ENCODE peak calls at places on chromosome 1, in six cellular contexts. G is psoas muscle, X is stomach, N is suprapubic skin, Y is omental fat pad, U is glutamatergic neuron. L is an unnamed sample.
A peak's percentile ranks its signal among the peaks of the same experiment; 100 is the strongest.

GRCh38 chr1:82565546-82565945 is 764.8 kb downstream of the ADGRL2 start:
- DNase-seq in G (no peak), X (no peak), N (no peak), Y (no peak), U (no peak), L (no peak)

GRCh38 chr1:162070094-162070748 is 730 bp downstream of the NOS1AP start:
- DNase-seq in G (peak; percentile 54), X (peak; percentile 42), N (peak; percentile 76), Y (no peak), U (no peak), L (no peak)

GRCh38 chr1:56375184-56375837 is 204.1 kb downstream of the PLPP3 start:
- DNase-seq in G (no peak), X (no peak), N (no peak), Y (no peak), U (no peak), L (no peak)

GRCh38 chr1:163361123-163361934 is 39.6 kb downstream of the NUF2 start:
- DNase-seq in G (no peak), X (no peak), N (no peak), Y (no peak), U (no peak), L (peak; percentile 8)

GRCh38 chr1:35298464-35298863 is 30.0 kb downstream of the ZMYM4 start:
- DNase-seq in G (peak; percentile 41), X (peak; percentile 27), N (no peak), Y (no peak), U (no peak), L (peak; percentile 43)

GRCh38 chr1:43708006-43708412 is 673 bp downstream of the ST3GAL3 start:
- DNase-seq in G (no peak), X (no peak), N (no peak), Y (no peak), U (no peak), L (no peak)

GRCh38 chr1:4599951-4600481 is 54.4 kb upstream of the AJAP1 start:
- DNase-seq in G (no peak), X (peak; percentile 20), N (peak; percentile 76), Y (no peak), U (no peak), L (no peak)

GRCh38 chr1:200415227-200415626 is 5.4 kb upstream of the ZNF281 start:
- DNase-seq in G (no peak), X (no peak), N (no peak), Y (no peak), U (no peak), L (no peak)

GRCh38 chr1:214102907-214103306 is 115.1 kb downstream of the PROX1 start:
- DNase-seq in G (no peak), X (no peak), N (no peak), Y (no peak), U (no peak), L (no peak)

GRCh38 chr1:247444571-247444970 is 13.3 kb downstream of the OR2B11 start:
- DNase-seq in G (no peak), X (no peak), N (no peak), Y (no peak), U (no peak), L (no peak)

DNA sequence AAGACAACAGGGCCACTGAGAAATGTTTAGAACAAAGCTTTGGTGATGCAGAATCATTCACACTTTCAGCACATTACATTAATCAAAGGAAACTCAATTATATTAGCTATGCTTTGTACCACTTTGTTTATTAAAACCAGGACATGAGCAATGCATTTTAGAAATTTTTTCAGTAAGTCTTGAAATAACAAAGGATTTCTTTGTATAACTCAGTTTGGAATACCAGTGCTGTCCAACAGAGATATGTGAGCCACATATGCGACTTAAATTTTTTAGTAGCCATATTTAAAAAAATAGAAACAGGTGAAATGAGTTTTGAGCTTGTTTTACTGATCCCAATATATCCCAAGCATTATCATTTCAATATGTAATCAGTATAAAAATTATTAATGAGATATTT is 18.8 kb upstream of the F3 start:
- DNase-seq in G (no peak), X (no peak), N (no peak), Y (no peak), U (no peak), L (no peak)
- TF ChIP-seq CTCF in G (no peak), X (no peak), N (no peak), Y (no peak), U (no peak), L (no peak)

GRCh38 chr1:1041092-1041503 is 21.2 kb downstream of the AGRN start:
- DNase-seq in G (no peak), X (no peak), N (no peak), Y (no peak), U (no peak), L (no peak)

GRCh38 chr1:1038694-1039093 is 18.8 kb downstream of the AGRN start:
- DNase-seq in G (no peak), X (no peak), N (no peak), Y (no peak), U (no peak), L (no peak)

GRCh38 chr1:1041873-1042272 is 22.0 kb downstream of the AGRN start:
- DNase-seq in G (no peak), X (no peak), N (no peak), Y (no peak), U (no peak), L (no peak)

GRCh38 chr1:1039145-1039910 is 19.4 kb downstream of the AGRN start:
- DNase-seq in G (no peak), X (no peak), N (no peak), Y (no peak), U (no peak), L (no peak)

GRCh38 chr1:1040004-1040991 is 20.4 kb downstream of the AGRN start:
- DNase-seq in G (peak; percentile 84), X (peak; percentile 80), N (no peak), Y (peak; percentile 39), U (peak; percentile 85), L (peak; percentile 84)
- TF ChIP-seq CTCF in G (no peak), X (no peak), N (no peak), Y (no peak), U (no peak), L (no peak)

DNA sequence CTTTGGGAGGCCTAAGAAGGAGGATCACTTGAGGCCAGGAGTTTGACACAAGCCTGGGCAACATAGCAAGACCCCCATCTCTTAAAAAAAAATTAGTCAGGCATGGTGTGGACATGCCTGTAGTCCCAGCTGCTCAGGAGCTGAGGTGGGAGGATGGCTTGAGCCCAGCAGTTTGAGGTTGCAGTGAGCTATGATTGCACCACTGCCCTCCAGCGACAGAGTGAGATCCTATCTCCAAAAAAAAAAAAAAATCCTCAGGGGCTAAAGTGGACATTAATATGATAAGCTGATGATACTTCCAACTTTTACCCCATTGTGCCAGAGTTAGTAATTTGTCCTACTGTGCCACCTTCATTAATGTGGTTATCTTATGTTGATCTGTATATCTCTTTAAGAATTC is 327.8 kb upstream of the FMN2 start:
- DNase-seq in G (no peak), X (no peak), N (no peak), Y (no peak), U (no peak), L (no peak)
- TF ChIP-seq CTCF in G (no peak), X (no peak), N (no peak), Y (no peak), U (no peak), L (no peak)

GRCh38 chr1:11535316-11535715 is 56.4 kb downstream of the DISP3 start:
- DNase-seq in G (no peak), X (no peak), N (no peak), Y (no peak), U (no peak), L (no peak)

GRCh38 chr1:11534846-11535245 is 55.9 kb downstream of the DISP3 start:
- DNase-seq in G (no peak), X (no peak), N (no peak), Y (no peak), U (no peak), L (no peak)

GRCh38 chr1:11536573-11537379 is 57.8 kb downstream of the DISP3 start:
- DNase-seq in G (no peak), X (no peak), N (no peak), Y (no peak), U (no peak), L (no peak)

GRCh38 chr1:11537380-11537764 is 58.4 kb downstream of the DISP3 start:
- DNase-seq in G (no peak), X (no peak), N (no peak), Y (no peak), U (no peak), L (no peak)

DNA sequence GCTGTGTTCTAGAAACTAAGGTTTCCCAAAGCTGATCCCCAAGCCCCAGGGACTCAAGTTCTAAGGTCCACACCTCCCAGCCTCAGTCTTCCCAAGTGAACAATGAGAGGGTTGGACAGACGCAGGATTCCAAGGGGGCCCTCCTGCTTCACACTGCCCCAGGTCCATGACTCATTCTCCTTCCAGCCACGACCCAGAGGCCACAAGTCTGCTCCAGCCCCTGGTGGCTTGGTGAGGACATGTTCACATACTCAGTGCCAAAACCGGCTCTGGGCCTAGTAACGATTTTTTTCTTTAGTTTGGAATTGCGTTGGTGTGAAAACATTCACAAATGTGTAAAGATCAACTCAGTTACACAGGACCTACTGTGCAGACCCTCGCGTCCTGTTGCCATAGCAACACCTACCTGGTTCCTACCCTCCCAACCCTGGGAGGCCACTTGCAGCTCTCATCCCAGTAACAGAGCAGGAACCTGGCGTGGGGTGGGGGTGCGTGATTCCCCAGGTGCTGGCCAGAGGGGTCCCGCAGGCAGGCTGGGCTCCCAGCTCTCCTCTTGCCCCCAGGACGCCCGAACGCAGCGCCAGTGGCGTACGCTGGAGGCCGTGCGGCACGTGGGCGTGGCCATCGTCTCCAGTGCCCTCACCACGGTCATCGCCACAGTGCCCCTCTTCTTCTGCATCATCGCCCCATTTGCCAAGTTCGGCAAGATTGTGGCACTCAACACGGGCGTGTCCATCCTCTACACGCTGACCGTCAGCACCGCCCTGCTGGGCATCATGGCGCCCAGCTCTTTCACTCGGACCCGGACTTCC is 57.0 kb downstream of the DISP3 start:
- DNase-seq in G (no peak), X (no peak), N (no peak), Y (no peak), U (no peak), L (no peak)
- TF ChIP-seq CTCF in G (no peak), X (no peak), N (no peak), Y (no peak), U (no peak), L (no peak)

GRCh38 chr1:154104433-154105082 is 50.3 kb downstream of the NUP210L start:
- DNase-seq in G (no peak), X (no peak), N (no peak), Y (no peak), U (no peak), L (no peak)
- TF ChIP-seq CTCF in G (no peak), X (no peak), N (no peak), Y (no peak), U (no peak), L (no peak)